ENCODE peak calls at places on chromosome 18, in eight cellular contexts. One of them, this sample, is unnamed.

GRCh38 chr18:65468881-65469280 is 281.9 kb upstream of the CDH7 start:
- DNase-seq in ovary: no peak
- DNase-seq in fibroblast of the aortic adventitia: no peak
- DNase-seq in body of pancreas: no peak
- DNase-seq in adrenal gland: no peak
- DNase-seq in GM12865: no peak
- DNase-seq in sigmoid colon: no peak
- DNase-seq in PC-3: no peak
- DNase-seq in this sample: no peak

GRCh38 chr18:31610841-31611240 is 19.2 kb downstream of the TTR start:
- DNase-seq in PC-3: peak
- DNase-seq in sigmoid colon: no peak
- DNase-seq in adrenal gland: peak
- DNase-seq in GM12865: peak
- DNase-seq in body of pancreas: peak
- DNase-seq in ovary: no peak
- DNase-seq in fibroblast of the aortic adventitia: peak
- DNase-seq in this sample: no peak

GRCh38 chr18:3983351-3983969 is 471.6 kb downstream of the DLGAP1 start:
- DNase-seq in ovary: no peak
- DNase-seq in PC-3: peak
- DNase-seq in body of pancreas: no peak
- DNase-seq in adrenal gland: peak
- DNase-seq in sigmoid colon: no peak
- DNase-seq in fibroblast of the aortic adventitia: peak
- DNase-seq in GM12865: no peak
- DNase-seq in this sample: peak

GRCh38 chr18:9466911-9467310 is 8.4 kb upstream of the RALBP1 start:
- DNase-seq in adrenal gland: no peak
- DNase-seq in fibroblast of the aortic adventitia: peak
- DNase-seq in ovary: no peak
- DNase-seq in body of pancreas: no peak
- DNase-seq in sigmoid colon: no peak
- DNase-seq in PC-3: no peak
- DNase-seq in GM12865: no peak
- DNase-seq in this sample: no peak

GRCh38 chr18:44796505-44797198 is 116.0 kb downstream of the SETBP1 start:
- DNase-seq in PC-3: no peak
- DNase-seq in GM12865: no peak
- DNase-seq in sigmoid colon: no peak
- DNase-seq in fibroblast of the aortic adventitia: no peak
- DNase-seq in adrenal gland: no peak
- DNase-seq in ovary: no peak
- DNase-seq in body of pancreas: peak
- DNase-seq in this sample: no peak

GRCh38 chr18:58454406-58455061 is 174.4 kb downstream of the ALPK2 start:
- DNase-seq in adrenal gland: no peak
- DNase-seq in body of pancreas: no peak
- DNase-seq in sigmoid colon: no peak
- DNase-seq in fibroblast of the aortic adventitia: no peak
- DNase-seq in PC-3: peak
- DNase-seq in ovary: no peak
- DNase-seq in GM12865: no peak
- DNase-seq in this sample: no peak

GRCh38 chr18:51168031-51168742 is 29.3 kb downstream of the MEX3C start:
- DNase-seq in adrenal gland: no peak
- DNase-seq in GM12865: no peak
- DNase-seq in body of pancreas: no peak
- DNase-seq in PC-3: no peak
- DNase-seq in sigmoid colon: no peak
- DNase-seq in ovary: no peak
- DNase-seq in fibroblast of the aortic adventitia: no peak
- DNase-seq in this sample: no peak

GRCh38 chr18:40380657-40381441 is 1574.2 kb upstream of the PIK3C3 start:
- DNase-seq in adrenal gland: no peak
- DNase-seq in GM12865: no peak
- DNase-seq in PC-3: no peak
- DNase-seq in fibroblast of the aortic adventitia: no peak
- DNase-seq in sigmoid colon: no peak
- DNase-seq in body of pancreas: no peak
- DNase-seq in ovary: no peak
- DNase-seq in this sample: no peak

GRCh38 chr18:54973046-54973445 is 13.8 kb upstream of the CCDC68 start:
- DNase-seq in adrenal gland: no peak
- DNase-seq in fibroblast of the aortic adventitia: no peak
- DNase-seq in PC-3: no peak
- DNase-seq in body of pancreas: no peak
- DNase-seq in sigmoid colon: no peak
- DNase-seq in GM12865: no peak
- DNase-seq in ovary: no peak
- DNase-seq in this sample: no peak

GRCh38 chr18:44950685-44951195 is 270.1 kb downstream of the SETBP1 start:
- DNase-seq in PC-3: no peak
- DNase-seq in body of pancreas: no peak
- DNase-seq in fibroblast of the aortic adventitia: no peak
- DNase-seq in adrenal gland: no peak
- DNase-seq in sigmoid colon: no peak
- DNase-seq in ovary: no peak
- DNase-seq in GM12865: no peak
- DNase-seq in this sample: no peak

GRCh38 chr18:394997-395383 is 105.5 kb downstream of the COLEC12 start:
- DNase-seq in body of pancreas: peak
- DNase-seq in fibroblast of the aortic adventitia: peak
- DNase-seq in adrenal gland: no peak
- DNase-seq in GM12865: no peak
- DNase-seq in PC-3: no peak
- DNase-seq in ovary: no peak
- DNase-seq in sigmoid colon: peak
- DNase-seq in this sample: peak

GRCh38 chr18:23861326-23861725 is 153.2 kb upstream of the TTC39C start:
- DNase-seq in GM12865: no peak
- DNase-seq in body of pancreas: no peak
- DNase-seq in fibroblast of the aortic adventitia: no peak
- DNase-seq in PC-3: no peak
- DNase-seq in adrenal gland: no peak
- DNase-seq in ovary: no peak
- DNase-seq in sigmoid colon: no peak
- DNase-seq in this sample: no peak

GRCh38 chr18:50847192-50847591 is 27.4 kb upstream of the MRO start:
- DNase-seq in fibroblast of the aortic adventitia: peak
- DNase-seq in body of pancreas: no peak
- DNase-seq in adrenal gland: peak
- DNase-seq in PC-3: no peak
- DNase-seq in ovary: no peak
- DNase-seq in sigmoid colon: no peak
- DNase-seq in GM12865: no peak
- DNase-seq in this sample: no peak

GRCh38 chr18:8771930-8772329 is 66.6 kb downstream of the MTCL1 start:
- DNase-seq in PC-3: no peak
- DNase-seq in GM12865: no peak
- DNase-seq in fibroblast of the aortic adventitia: peak
- DNase-seq in body of pancreas: peak
- DNase-seq in ovary: no peak
- DNase-seq in sigmoid colon: peak
- DNase-seq in adrenal gland: no peak
- DNase-seq in this sample: no peak

GRCh38 chr18:70015127-70015526 is 67.5 kb upstream of the CD226 start:
- DNase-seq in PC-3: no peak
- DNase-seq in sigmoid colon: no peak
- DNase-seq in fibroblast of the aortic adventitia: no peak
- DNase-seq in body of pancreas: no peak
- DNase-seq in GM12865: no peak
- DNase-seq in ovary: no peak
- DNase-seq in adrenal gland: no peak
- DNase-seq in this sample: no peak

GRCh38 chr18:38174594-38174993 is 609.0 kb upstream of the CELF4 start:
- DNase-seq in fibroblast of the aortic adventitia: no peak
- DNase-seq in PC-3: no peak
- DNase-seq in adrenal gland: no peak
- DNase-seq in ovary: no peak
- DNase-seq in GM12865: no peak
- DNase-seq in sigmoid colon: no peak
- DNase-seq in body of pancreas: peak
- DNase-seq in this sample: no peak

DNA sequence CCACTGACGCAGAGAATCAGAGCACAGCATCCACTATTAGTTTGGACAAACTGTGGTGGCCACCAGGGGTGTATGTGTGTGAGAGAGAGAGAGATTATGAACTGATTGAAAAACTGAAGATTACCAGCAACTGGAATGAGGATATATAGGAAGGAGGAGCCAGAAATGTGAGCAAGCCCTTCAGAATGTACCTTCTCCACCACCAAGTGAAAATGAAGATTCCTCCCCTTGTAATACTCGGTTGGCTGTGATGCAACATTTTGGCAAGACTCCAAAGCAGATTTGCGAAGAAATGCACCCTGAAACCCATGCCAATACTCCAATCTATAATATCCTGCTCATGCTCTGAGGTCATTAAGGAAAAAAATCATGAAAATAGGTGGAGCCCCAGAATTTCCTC is 121.2 kb upstream of the SLC35G4 start:
- DNase-seq in sigmoid colon: no peak
- DNase-seq in ovary: no peak
- DNase-seq in body of pancreas: no peak
- DNase-seq in fibroblast of the aortic adventitia: peak
- DNase-seq in PC-3: no peak
- DNase-seq in GM12865: no peak
- DNase-seq in adrenal gland: no peak
- DNase-seq in this sample: no peak
- TF ChIP-seq CTCF in sigmoid colon: no peak
- TF ChIP-seq CTCF in ovary: no peak
- TF ChIP-seq CTCF in body of pancreas: no peak
- TF ChIP-seq CTCF in fibroblast of the aortic adventitia: no peak
- TF ChIP-seq CTCF in PC-3: no peak
- TF ChIP-seq CTCF in GM12865: no peak
- TF ChIP-seq CTCF in adrenal gland: no peak
- TF ChIP-seq CTCF in this sample: peak

DNA sequence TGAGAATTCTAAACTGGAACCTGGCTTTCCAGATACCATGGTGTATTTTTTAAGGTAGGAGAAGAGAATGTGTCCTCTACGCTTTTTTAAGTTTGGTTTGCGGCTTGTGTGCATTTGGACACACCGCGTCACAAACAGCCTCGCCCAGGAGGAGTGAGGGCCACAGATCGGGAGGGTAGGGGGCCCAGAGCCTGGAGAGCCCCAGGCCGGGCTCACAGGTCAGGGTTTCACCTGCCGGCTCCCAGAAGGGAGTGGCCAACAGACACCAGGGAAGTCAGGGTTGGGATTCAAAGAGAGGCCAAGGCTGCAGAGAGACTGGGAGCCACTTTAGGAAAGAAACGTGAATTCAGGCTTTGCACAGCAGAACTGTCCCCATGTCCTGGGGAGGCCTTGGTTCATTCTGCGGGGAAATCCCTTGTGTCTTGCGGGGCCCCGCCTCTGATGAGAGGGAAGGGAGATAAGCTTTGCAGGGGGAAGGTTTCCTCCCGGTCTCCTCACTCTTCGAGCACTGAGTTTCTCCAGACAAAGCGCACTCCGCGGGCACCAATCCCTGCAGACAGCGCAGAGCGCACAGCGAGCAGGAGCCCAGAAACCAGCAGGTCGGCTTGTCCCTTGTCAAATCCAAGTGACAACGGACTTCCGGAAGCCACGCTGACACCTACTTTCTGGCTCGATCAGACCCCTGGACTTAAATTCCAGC is 2.0 kb upstream of the TUBB6 start:
- DNase-seq in adrenal gland: no peak
- DNase-seq in fibroblast of the aortic adventitia: no peak
- DNase-seq in GM12865: no peak
- DNase-seq in ovary: no peak
- DNase-seq in body of pancreas: no peak
- DNase-seq in sigmoid colon: no peak
- DNase-seq in PC-3: no peak
- DNase-seq in this sample: no peak
- H3K4me3 ChIP-seq in adrenal gland: no peak
- H3K4me3 ChIP-seq in fibroblast of the aortic adventitia: peak
- H3K4me3 ChIP-seq in GM12865: no peak
- H3K4me3 ChIP-seq in ovary: no peak
- H3K4me3 ChIP-seq in body of pancreas: no peak
- H3K4me3 ChIP-seq in sigmoid colon: peak
- H3K4me3 ChIP-seq in PC-3: no peak
- H3K4me3 ChIP-seq in this sample: no peak

GRCh38 chr18:74977041-74977440 is 231.9 kb downstream of the PTGR3 start:
- DNase-seq in ovary: no peak
- DNase-seq in fibroblast of the aortic adventitia: no peak
- DNase-seq in adrenal gland: no peak
- DNase-seq in sigmoid colon: no peak
- DNase-seq in body of pancreas: no peak
- DNase-seq in PC-3: no peak
- DNase-seq in GM12865: no peak
- DNase-seq in this sample: no peak
- TF ChIP-seq CTCF in ovary: no peak
- TF ChIP-seq CTCF in fibroblast of the aortic adventitia: no peak
- TF ChIP-seq CTCF in adrenal gland: no peak
- TF ChIP-seq CTCF in sigmoid colon: no peak
- TF ChIP-seq CTCF in body of pancreas: no peak
- TF ChIP-seq CTCF in PC-3: no peak
- TF ChIP-seq CTCF in GM12865: no peak
- TF ChIP-seq CTCF in this sample: no peak

GRCh38 chr18:26579941-26580618 is 31.7 kb upstream of the KCTD1 start:
- DNase-seq in ovary: no peak
- DNase-seq in body of pancreas: peak
- DNase-seq in PC-3: peak
- DNase-seq in adrenal gland: peak
- DNase-seq in sigmoid colon: no peak
- DNase-seq in GM12865: no peak
- DNase-seq in fibroblast of the aortic adventitia: peak
- DNase-seq in this sample: no peak

GRCh38 chr18:26575865-26576217 is 27.5 kb upstream of the KCTD1 start:
- DNase-seq in fibroblast of the aortic adventitia: no peak
- DNase-seq in ovary: no peak
- DNase-seq in GM12865: no peak
- DNase-seq in sigmoid colon: no peak
- DNase-seq in adrenal gland: no peak
- DNase-seq in PC-3: peak
- DNase-seq in body of pancreas: no peak
- DNase-seq in this sample: no peak

DNA sequence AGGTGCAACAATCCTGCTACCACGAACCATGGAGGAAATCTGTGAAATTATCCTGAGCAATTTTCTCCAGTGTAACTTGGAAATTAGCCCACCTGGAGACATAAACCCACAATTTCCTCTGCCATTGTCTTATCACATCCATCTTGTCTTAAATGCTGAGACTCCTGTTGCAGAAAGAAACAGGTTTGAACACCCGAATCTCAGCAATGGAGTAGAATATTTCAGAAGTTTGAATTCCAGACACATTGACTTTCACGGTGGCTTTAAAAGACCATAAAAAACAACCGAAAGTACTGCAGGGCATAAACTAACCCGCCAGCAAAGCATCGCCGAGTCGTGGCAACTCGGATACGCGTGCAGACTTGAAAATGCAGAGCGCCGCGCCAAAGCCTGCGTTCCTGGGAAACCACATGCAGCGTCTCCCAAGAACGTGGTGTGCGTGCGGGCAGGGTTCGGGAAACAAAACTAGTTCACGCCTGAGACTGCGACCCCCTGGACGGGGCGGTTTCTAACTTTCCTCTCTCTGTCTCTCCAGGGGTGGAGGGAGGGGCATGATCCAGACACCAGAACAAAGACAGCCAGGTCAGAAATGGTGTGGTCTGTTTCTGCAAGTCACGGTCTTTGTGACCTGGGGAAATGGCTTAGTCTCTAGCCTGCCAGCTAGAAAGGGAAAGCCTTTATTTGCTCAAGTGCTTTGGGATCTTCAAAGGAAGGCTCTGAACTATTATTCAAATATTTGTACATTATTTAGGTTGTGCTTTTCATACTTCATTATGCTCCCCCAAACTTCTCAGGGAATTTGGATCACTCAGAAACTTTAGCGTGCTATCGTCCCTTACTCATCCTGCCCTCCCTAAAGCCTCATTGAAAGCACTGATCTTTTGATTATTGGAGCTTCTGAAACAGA is 26.9 kb upstream of the KCTD1 start:
- DNase-seq in PC-3: peak
- DNase-seq in adrenal gland: peak
- DNase-seq in GM12865: peak
- DNase-seq in body of pancreas: peak
- DNase-seq in sigmoid colon: peak
- DNase-seq in ovary: peak
- DNase-seq in fibroblast of the aortic adventitia: peak
- DNase-seq in this sample: peak
- H3K4me3 ChIP-seq in PC-3: peak
- H3K4me3 ChIP-seq in adrenal gland: peak
- H3K4me3 ChIP-seq in GM12865: peak
- H3K4me3 ChIP-seq in body of pancreas: no peak
- H3K4me3 ChIP-seq in sigmoid colon: peak
- H3K4me3 ChIP-seq in ovary: peak
- H3K4me3 ChIP-seq in fibroblast of the aortic adventitia: peak
- H3K4me3 ChIP-seq in this sample: peak

This sample was measured in retinal pigment epithelial cell.